ENCODE peak calls at places on chromosomes 3 and 15, in eight cellular contexts. One of them, this sample, is unnamed. For H3K4me1, the result is how much of the 10 kb centered on the place peaks cover.

GRCh38 chr15:61315471-61315870 is 86.4 kb upstream of the RORA start:
- DNase-seq in MM.1S: no peak
- DNase-seq in lower lobe of right lung: no peak
- DNase-seq in HCT116: no peak
- DNase-seq in heart left ventricle: no peak
- DNase-seq in esophagus squamous epithelium: no peak
- DNase-seq in endodermal cell: no peak
- DNase-seq in psoas muscle: no peak
- DNase-seq in this sample: no peak

GRCh38 chr15:43998607-43999006 is 171.8 kb downstream of the WDR76 start:
- DNase-seq in MM.1S: no peak
- DNase-seq in lower lobe of right lung: no peak
- DNase-seq in HCT116: no peak
- DNase-seq in heart left ventricle: peak
- DNase-seq in esophagus squamous epithelium: no peak
- DNase-seq in endodermal cell: no peak
- DNase-seq in psoas muscle: peak
- DNase-seq in this sample: peak

GRCh38 chr3:113242091-113242581 is 30.8 kb downstream of the BOC start:
- DNase-seq in MM.1S: no peak
- DNase-seq in lower lobe of right lung: no peak
- DNase-seq in HCT116: no peak
- DNase-seq in heart left ventricle: no peak
- DNase-seq in esophagus squamous epithelium: no peak
- DNase-seq in endodermal cell: no peak
- DNase-seq in psoas muscle: no peak
- DNase-seq in this sample: peak

GRCh38 chr15:80068578-80068977 is 9.1 kb downstream of the ZFAND6 start:
- DNase-seq in MM.1S: no peak
- DNase-seq in lower lobe of right lung: no peak
- DNase-seq in HCT116: no peak
- DNase-seq in heart left ventricle: no peak
- DNase-seq in esophagus squamous epithelium: no peak
- DNase-seq in endodermal cell: no peak
- DNase-seq in psoas muscle: no peak
- DNase-seq in this sample: no peak

GRCh38 chr3:36937492-36937891 is 7.4 kb downstream of the TRANK1 start:
- DNase-seq in MM.1S: no peak
- DNase-seq in lower lobe of right lung: no peak
- DNase-seq in HCT116: no peak
- DNase-seq in heart left ventricle: no peak
- DNase-seq in esophagus squamous epithelium: no peak
- DNase-seq in endodermal cell: no peak
- DNase-seq in psoas muscle: no peak
- DNase-seq in this sample: no peak

GRCh38 chr3:8972614-8973013 is 9.3 kb upstream of the RAD18 start:
- DNase-seq in MM.1S: no peak
- DNase-seq in lower lobe of right lung: no peak
- DNase-seq in HCT116: no peak
- DNase-seq in heart left ventricle: no peak
- DNase-seq in esophagus squamous epithelium: no peak
- DNase-seq in endodermal cell: no peak
- DNase-seq in psoas muscle: no peak
- DNase-seq in this sample: peak

GRCh38 chr15:25864966-25865365 is 1.8 kb upstream of the ATP10A start:
- DNase-seq in MM.1S: no peak
- DNase-seq in lower lobe of right lung: no peak
- DNase-seq in HCT116: no peak
- DNase-seq in heart left ventricle: no peak
- DNase-seq in esophagus squamous epithelium: no peak
- DNase-seq in endodermal cell: no peak
- DNase-seq in psoas muscle: no peak
- DNase-seq in this sample: no peak

GRCh38 chr15:58065011-58065444 is 483 bp downstream of the ALDH1A2 start:
- DNase-seq in MM.1S: no peak
- DNase-seq in lower lobe of right lung: peak
- DNase-seq in HCT116: no peak
- DNase-seq in heart left ventricle: peak
- DNase-seq in esophagus squamous epithelium: no peak
- DNase-seq in endodermal cell: peak
- DNase-seq in psoas muscle: peak
- DNase-seq in this sample: peak

DNA sequence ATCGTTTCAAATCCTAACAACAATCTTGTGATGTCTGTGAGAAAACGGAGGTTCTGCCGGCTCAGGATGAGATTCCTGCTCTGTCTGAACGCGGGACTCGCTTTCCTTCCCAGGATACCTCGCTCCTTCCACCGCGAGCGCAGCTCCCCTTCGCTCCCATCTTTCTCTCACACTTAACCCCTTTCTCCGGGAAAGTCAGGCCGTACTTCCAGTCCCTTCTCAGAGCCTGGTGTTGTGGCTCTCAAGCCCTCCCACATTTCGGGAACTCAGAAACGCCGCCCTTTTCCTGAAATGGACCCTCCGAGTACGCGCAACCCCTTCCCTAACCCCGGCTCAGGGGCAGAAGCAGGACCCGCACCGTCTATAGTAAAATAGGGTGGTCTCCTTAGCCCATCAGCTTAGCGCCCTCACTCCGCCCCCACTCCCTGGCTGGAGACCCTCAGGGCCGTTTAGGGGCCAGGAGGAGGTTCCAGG is 377 bp upstream of the FEM1B start:
- DNase-seq in MM.1S: no peak
- DNase-seq in lower lobe of right lung: peak
- DNase-seq in HCT116: no peak
- DNase-seq in heart left ventricle: peak
- DNase-seq in esophagus squamous epithelium: no peak
- DNase-seq in endodermal cell: no peak
- DNase-seq in psoas muscle: no peak
- DNase-seq in this sample: peak
- H3K27ac ChIP-seq in MM.1S: peak
- H3K27ac ChIP-seq in lower lobe of right lung: peak
- H3K27ac ChIP-seq in HCT116: peak
- H3K27ac ChIP-seq in heart left ventricle: peak
- H3K27ac ChIP-seq in esophagus squamous epithelium: peak
- H3K27ac ChIP-seq in endodermal cell: peak
- H3K27ac ChIP-seq in psoas muscle: peak
- H3K27ac ChIP-seq in this sample: peak

DNA sequence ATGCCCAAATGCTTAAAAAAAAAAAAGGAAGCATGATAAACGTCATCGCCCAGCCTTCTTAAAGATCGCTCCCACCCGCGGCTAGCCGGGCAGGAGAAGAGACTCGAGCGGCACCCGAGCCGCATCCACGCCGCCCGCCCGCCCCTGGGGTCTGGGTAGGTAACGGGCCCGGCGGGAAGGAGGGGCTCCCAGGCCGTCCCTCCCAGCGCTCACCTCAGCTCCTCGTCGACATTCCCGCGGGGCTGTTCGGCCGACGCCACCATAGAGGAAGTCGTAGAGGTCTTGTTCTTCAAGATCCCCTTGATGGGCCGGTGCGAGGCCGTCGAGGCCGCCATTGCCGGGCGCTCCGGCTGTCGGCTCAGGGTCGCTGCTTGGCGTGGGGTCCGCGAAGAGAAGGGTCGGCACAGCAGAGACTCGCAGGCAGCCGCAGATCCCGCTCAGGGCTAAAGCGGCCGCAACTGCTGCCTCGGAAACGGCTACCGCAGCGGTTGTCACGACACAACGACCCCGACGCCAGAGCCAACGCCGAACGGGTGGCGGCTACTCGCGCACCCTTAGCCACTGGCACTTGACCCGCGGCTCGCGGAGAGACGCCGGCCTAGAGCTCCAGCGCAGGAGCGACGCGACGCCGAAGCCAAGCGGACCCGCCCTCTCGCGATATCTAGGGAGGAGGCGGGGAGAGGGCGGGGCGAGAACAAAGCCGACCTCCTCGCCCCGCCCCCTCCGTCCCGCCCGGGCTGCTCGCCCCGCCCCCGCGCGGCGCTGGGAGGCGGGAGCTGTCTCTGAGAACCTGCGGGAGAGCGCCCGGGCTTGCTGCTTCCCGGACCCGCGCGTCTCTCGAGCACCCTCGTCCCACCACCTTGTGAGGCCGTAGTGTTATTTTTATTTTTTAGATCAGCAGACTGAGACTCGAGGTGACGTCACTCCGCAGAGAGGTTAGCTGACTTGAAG is at the start of gene PPP1R2:
- DNase-seq in MM.1S: peak
- DNase-seq in lower lobe of right lung: peak
- DNase-seq in HCT116: peak
- DNase-seq in heart left ventricle: peak
- DNase-seq in esophagus squamous epithelium: peak
- DNase-seq in endodermal cell: peak
- DNase-seq in psoas muscle: peak
- DNase-seq in this sample: peak
- H3K4me1 ChIP-seq in MM.1S: half or more
- H3K4me1 ChIP-seq in lower lobe of right lung: half or more
- H3K4me1 ChIP-seq in HCT116: under half
- H3K4me1 ChIP-seq in heart left ventricle: half or more
- H3K4me1 ChIP-seq in esophagus squamous epithelium: under half
- H3K4me1 ChIP-seq in endodermal cell: under half
- H3K4me1 ChIP-seq in psoas muscle: under half
- H3K4me1 ChIP-seq in this sample: under half

GRCh38 chr15:51077565-51078153 is 17.0 kb downstream of the TNFAIP8L3 start:
- DNase-seq in MM.1S: peak
- DNase-seq in lower lobe of right lung: peak
- DNase-seq in HCT116: no peak
- DNase-seq in heart left ventricle: peak
- DNase-seq in esophagus squamous epithelium: no peak
- DNase-seq in endodermal cell: peak
- DNase-seq in psoas muscle: peak
- DNase-seq in this sample: peak

GRCh38 chr15:51074926-51075325 is 19.8 kb downstream of the TNFAIP8L3 start:
- DNase-seq in MM.1S: no peak
- DNase-seq in lower lobe of right lung: no peak
- DNase-seq in HCT116: no peak
- DNase-seq in heart left ventricle: no peak
- DNase-seq in esophagus squamous epithelium: no peak
- DNase-seq in endodermal cell: no peak
- DNase-seq in psoas muscle: no peak
- DNase-seq in this sample: no peak

GRCh38 chr15:51076898-51077564 is 17.7 kb downstream of the TNFAIP8L3 start:
- DNase-seq in MM.1S: peak
- DNase-seq in lower lobe of right lung: peak
- DNase-seq in HCT116: no peak
- DNase-seq in heart left ventricle: peak
- DNase-seq in esophagus squamous epithelium: no peak
- DNase-seq in endodermal cell: peak
- DNase-seq in psoas muscle: peak
- DNase-seq in this sample: peak

GRCh38 chr15:51075364-51075763 is 19.3 kb downstream of the TNFAIP8L3 start:
- DNase-seq in MM.1S: no peak
- DNase-seq in lower lobe of right lung: no peak
- DNase-seq in HCT116: no peak
- DNase-seq in heart left ventricle: peak
- DNase-seq in esophagus squamous epithelium: no peak
- DNase-seq in endodermal cell: no peak
- DNase-seq in psoas muscle: no peak
- DNase-seq in this sample: no peak

GRCh38 chr15:51076142-51076897 is 18.4 kb downstream of the TNFAIP8L3 start:
- DNase-seq in MM.1S: no peak
- DNase-seq in lower lobe of right lung: no peak
- DNase-seq in HCT116: no peak
- DNase-seq in heart left ventricle: no peak
- DNase-seq in esophagus squamous epithelium: no peak
- DNase-seq in endodermal cell: no peak
- DNase-seq in psoas muscle: no peak
- DNase-seq in this sample: no peak
- H3K27ac ChIP-seq in MM.1S: no peak
- H3K27ac ChIP-seq in lower lobe of right lung: no peak
- H3K27ac ChIP-seq in HCT116: no peak
- H3K27ac ChIP-seq in heart left ventricle: peak
- H3K27ac ChIP-seq in esophagus squamous epithelium: peak
- H3K27ac ChIP-seq in endodermal cell: no peak
- H3K27ac ChIP-seq in psoas muscle: no peak
- H3K27ac ChIP-seq in this sample: no peak

GRCh38 chr3:160437083-160437455 is 12.5 kb downstream of the TRIM59 start:
- DNase-seq in MM.1S: no peak
- DNase-seq in lower lobe of right lung: no peak
- DNase-seq in HCT116: no peak
- DNase-seq in heart left ventricle: no peak
- DNase-seq in esophagus squamous epithelium: no peak
- DNase-seq in endodermal cell: no peak
- DNase-seq in psoas muscle: no peak
- DNase-seq in this sample: peak
- H3K4me1 ChIP-seq in MM.1S: under half
- H3K4me1 ChIP-seq in lower lobe of right lung: under half
- H3K4me1 ChIP-seq in HCT116: under half
- H3K4me1 ChIP-seq in heart left ventricle: under half
- H3K4me1 ChIP-seq in esophagus squamous epithelium: under half
- H3K4me1 ChIP-seq in endodermal cell: under half
- H3K4me1 ChIP-seq in psoas muscle: under half
- H3K4me1 ChIP-seq in this sample: under half

GRCh38 chr15:68814596-68814995 is 6.1 kb downstream of the ANP32A start:
- DNase-seq in MM.1S: no peak
- DNase-seq in lower lobe of right lung: no peak
- DNase-seq in HCT116: no peak
- DNase-seq in heart left ventricle: no peak
- DNase-seq in esophagus squamous epithelium: no peak
- DNase-seq in endodermal cell: no peak
- DNase-seq in psoas muscle: no peak
- DNase-seq in this sample: no peak
- H3K27ac ChIP-seq in MM.1S: no peak
- H3K27ac ChIP-seq in lower lobe of right lung: peak
- H3K27ac ChIP-seq in HCT116: no peak
- H3K27ac ChIP-seq in heart left ventricle: no peak
- H3K27ac ChIP-seq in esophagus squamous epithelium: peak
- H3K27ac ChIP-seq in endodermal cell: no peak
- H3K27ac ChIP-seq in psoas muscle: no peak
- H3K27ac ChIP-seq in this sample: no peak